ENCODE peak calls at places on chromosomes 11 and 22, in nine cellular contexts. G is stimulated activated CD4-positive, alpha-beta T cell treated with anti-CD3 and anti-CD28 coated beads, Interleukin-15, amount 100 ng/mL, for 1 hour; A is COLO829; E is BJ; Q is HFFc6; W is T47D; J is GOT3; L is GDM1; V is NCI-H2171 treated with DMSO at 0.1 percent for 48 hours. S is an unnamed sample.
A peak's percentile ranks its signal among the peaks of the same experiment; 100 is the strongest.

GRCh38 chr22:37906364-37907008 is 389 bp downstream of the MICALL1 start:
- DNase-seq in G (peak; percentile 13), A (no peak), E (no peak), Q (no peak), W (no peak), J (no peak), L (no peak), V (no peak), S (peak; percentile 45)

GRCh38 chr11:8577791-8578581 is 16.0 kb downstream of the STK33 start:
- DNase-seq in G (no peak), A (no peak), E (no peak), Q (peak; percentile 21), W (no peak), J (no peak), L (no peak), V (no peak), S (no peak)

GRCh38 chr22:40855104-40855959 is 1.1 kb downstream of the ST13 start:
- DNase-seq in G (no peak), A (no peak), E (no peak), Q (no peak), W (no peak), J (no peak), L (no peak), V (no peak), S (no peak)

GRCh38 chr11:95154514-95154913 is 64.9 kb downstream of the ENDOD1 start:
- DNase-seq in G (no peak), A (peak; percentile 56), E (no peak), Q (no peak), W (peak; percentile 82), J (no peak), L (peak; percentile 57), V (peak; percentile 77), S (peak; percentile 62)

GRCh38 chr11:1352696-1353382 is 36.9 kb upstream of the BRSK2 start:
- DNase-seq in G (no peak), A (no peak), E (no peak), Q (no peak), W (peak; percentile 56), J (no peak), L (no peak), V (no peak), S (peak; percentile 21)

GRCh38 chr11:16669799-16670415 is 68.5 kb upstream of the C11orf58 start:
- DNase-seq in G (no peak), A (no peak), E (no peak), Q (no peak), W (peak; percentile 1), J (no peak), L (peak; percentile 18), V (no peak), S (no peak)

GRCh38 chr11:120589376-120589775 is 77.8 kb downstream of the GRIK4 start:
- DNase-seq in G (no peak), A (no peak), E (no peak), Q (no peak), W (peak; percentile 35), J (no peak), L (no peak), V (no peak), S (no peak)

GRCh38 chr11:57641426-57641825 is 8.3 kb downstream of the YPEL4 start:
- DNase-seq in G (no peak), A (peak; percentile 70), E (no peak), Q (peak; percentile 54), W (peak; percentile 81), J (no peak), L (peak; percentile 63), V (peak; percentile 50), S (no peak)

GRCh38 chr11:77113382-77114088 is 10.9 kb downstream of the OMP start:
- DNase-seq in G (no peak), A (peak; percentile 43), E (no peak), Q (peak; percentile 35), W (peak; percentile 69), J (no peak), L (no peak), V (peak; percentile 13), S (no peak)